ENCODE peak calls at places on chromosome 3, in seven cellular contexts. G is astrocyte, Q is BJ, I is AG04450, N is ovary, C is foreskin fibroblast, U is mesothelial cell of epicardium. H is an unnamed sample.

GRCh38 chr3:50467932-50468331 is 35.5 kb downstream of the CACNA2D2 start:
- DNase-seq in U (no peak), I (no peak), G (no peak), N (no peak), C (no peak), Q (no peak), H (no peak)

GRCh38 chr3:66095295-66096001 is 56.7 kb upstream of the MAGI1 start:
- DNase-seq in I (no peak), U (no peak), G (no peak), N (no peak), Q (no peak), C (no peak), H (no peak)

GRCh38 chr3:29071077-29071634 is 209.7 kb upstream of the RBMS3 start:
- DNase-seq in N (no peak), U (no peak), Q (no peak), I (no peak), C (peak), G (peak), H (no peak)

GRCh38 chr3:39808467-39809180 is 785 bp upstream of the MYRIP start:
- DNase-seq in G (no peak), Q (no peak), N (peak), U (peak), I (no peak), C (peak), H (no peak)

GRCh38 chr3:96449803-96450202 is 364.6 kb upstream of the EPHA6 start:
- DNase-seq in C (no peak), I (no peak), G (no peak), N (no peak), U (no peak), Q (no peak), H (no peak)

GRCh38 chr3:194739498-194740284 is 54.0 kb downstream of the FAM43A start:
- DNase-seq in U (no peak), G (peak), C (no peak), I (no peak), Q (no peak), N (no peak), H (no peak)

GRCh38 chr3:15892311-15892710 is 94.5 kb upstream of the ANKRD28 start:
- DNase-seq in N (no peak), U (no peak), G (no peak), I (no peak), Q (no peak), C (no peak), H (no peak)

GRCh38 chr3:155334897-155335883 is 41.7 kb upstream of the STRIT1 start:
- DNase-seq in U (no peak), I (no peak), C (no peak), G (no peak), Q (no peak), N (no peak), H (peak)

DNA sequence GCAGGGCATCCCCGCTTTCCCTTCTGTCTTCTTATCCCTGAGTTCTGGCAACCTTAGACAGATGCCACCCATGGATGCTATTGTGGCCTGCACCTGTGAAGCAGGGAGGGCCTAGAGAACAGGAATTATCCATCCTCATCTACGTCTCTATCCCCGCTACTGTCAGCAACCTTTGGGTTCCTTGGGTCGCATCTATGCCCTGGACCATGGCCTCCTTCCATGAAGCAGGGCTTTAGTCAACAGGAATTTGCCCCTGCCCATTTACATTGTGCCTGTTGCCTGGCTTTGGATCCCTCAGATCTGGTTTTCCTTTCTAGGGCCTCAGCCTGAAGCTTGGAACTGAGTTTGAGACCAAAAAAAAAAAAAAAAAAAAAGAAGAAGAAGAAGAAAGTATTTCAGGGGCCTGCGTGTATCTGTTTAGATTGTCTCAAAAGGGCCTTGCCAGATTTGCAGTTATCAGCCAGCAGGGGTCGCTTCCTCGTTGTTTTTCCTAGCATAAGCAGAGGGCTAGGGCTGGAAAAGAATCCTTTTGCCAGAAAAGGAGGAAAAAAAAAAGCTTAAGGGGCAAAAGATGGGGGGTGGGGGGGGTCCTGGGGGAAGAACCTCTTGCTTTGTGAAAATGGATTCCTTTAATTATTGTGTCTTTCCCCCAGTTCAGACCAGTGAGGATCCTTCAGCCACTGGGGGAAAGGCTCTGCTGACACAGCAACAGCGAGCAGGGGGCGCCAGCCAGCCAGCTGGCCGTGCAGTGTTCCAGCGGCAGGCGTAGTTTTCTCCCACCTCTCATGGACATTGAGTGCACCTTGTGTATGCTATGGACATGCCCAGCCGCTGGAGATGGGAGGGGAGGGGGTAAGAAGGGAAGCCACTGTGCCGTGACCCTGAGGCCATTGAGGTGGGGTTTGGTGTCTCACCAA is 65.7 kb upstream of the ALDH1L1 start:
- DNase-seq in Q (no peak), C (peak), U (peak), N (peak), G (no peak), I (peak), H (peak)
- TF ChIP-seq CTCF in Q (peak), C (peak), U (peak), N (no peak), G (peak), I (peak), H (peak)

DNA sequence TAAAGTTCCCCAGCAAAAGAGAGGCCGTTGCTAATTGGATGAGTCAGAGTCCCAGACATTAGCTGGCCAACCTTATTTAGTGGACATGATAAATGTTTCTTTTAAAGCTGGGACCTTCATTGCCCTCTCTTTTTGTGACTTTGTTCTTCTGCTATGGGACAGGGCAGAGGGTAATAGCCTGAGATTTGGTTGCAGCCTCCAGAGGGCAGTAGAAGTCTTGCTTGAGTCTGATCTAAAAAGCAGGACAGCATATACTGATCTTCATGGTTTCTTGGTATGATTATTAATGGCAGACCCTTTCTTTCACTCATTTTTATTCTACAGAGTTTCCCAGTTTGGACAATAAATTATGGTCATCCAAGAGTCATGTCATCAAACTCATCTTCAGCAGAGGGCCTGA is 25.1 kb upstream of the ZKSCAN7 start:
- DNase-seq in U (no peak), G (no peak), I (no peak), C (peak), N (no peak), Q (no peak), H (peak)
- TF ChIP-seq CTCF in U (no peak), G (no peak), I (peak), C (peak), N (no peak), Q (peak), H (peak)

DNA sequence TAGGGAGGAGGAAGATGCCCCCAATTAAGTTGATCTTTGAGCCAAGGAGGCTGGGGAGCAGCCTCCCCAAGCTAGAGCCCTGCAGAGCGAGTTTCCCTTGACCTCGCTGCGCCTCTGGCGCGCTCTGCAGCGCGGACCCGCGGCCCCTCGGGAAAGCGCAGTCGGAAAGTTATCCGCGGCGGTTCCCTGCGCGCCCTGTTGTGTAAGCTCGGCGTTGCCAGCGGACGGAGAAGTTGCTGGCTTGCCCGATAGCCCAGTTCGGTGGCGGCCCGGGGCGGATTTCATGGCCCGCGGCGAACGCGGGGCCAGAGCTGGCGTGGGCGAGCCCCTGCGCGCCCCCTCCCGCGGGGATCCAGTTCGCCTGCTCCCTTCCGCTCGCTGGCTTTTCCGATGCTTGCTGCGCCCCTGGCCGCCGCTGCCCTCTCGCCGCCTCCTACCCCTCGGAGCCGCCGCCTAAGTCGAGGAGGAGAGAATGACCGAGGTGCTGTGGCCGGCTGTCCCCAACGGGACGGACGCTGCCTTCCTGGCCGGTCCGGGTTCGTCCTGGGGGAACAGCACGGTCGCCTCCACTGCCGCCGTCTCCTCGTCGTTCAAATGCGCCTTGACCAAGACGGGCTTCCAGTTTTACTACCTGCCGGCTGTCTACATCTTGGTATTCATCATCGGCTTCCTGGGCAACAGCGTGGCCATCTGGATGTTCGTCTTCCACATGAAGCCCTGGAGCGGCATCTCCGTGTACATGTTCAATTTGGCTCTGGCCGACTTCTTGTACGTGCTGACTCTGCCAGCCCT is 576 bp downstream of the P2RY1 start:
- DNase-seq in C (peak), U (peak), N (peak), G (peak), Q (no peak), I (no peak), H (peak)
- TF ChIP-seq CTCF in C (no peak), U (no peak), N (no peak), G (no peak), Q (no peak), I (no peak), H (no peak)

GRCh38 chr3:74066456-74066855 is 441.7 kb upstream of the PDZRN3 start:
- DNase-seq in N (no peak), U (no peak), Q (no peak), I (no peak), C (no peak), G (no peak), H (no peak)

DNA sequence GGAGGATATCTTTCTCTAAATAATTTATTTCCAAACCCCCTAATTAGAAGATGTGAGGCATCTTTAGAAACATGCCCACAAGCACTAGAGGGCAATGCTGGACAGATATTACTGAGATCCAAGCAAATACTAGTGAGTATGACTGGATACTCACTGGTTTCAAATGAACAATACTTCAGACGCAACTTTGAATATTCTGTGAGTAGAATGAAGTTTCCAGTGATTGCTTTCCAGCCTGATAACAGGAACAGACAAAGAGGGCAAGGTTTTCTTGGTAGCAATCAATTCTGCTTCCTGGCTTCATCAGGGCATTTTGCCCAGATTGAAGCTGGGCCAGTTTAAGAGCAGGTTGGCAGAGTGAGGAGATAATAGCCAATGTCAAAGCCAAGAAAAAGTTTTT is 442.6 kb upstream of the PDZRN3 start:
- DNase-seq in I (no peak), G (no peak), Q (no peak), U (no peak), N (no peak), C (peak), H (no peak)
- TF ChIP-seq CTCF in I (peak), G (no peak), Q (peak), U (no peak), N (no peak), C (peak), H (no peak)

GRCh38 chr3:37536033-37536432 is 325.6 kb upstream of the CTDSPL start:
- DNase-seq in Q (no peak), G (no peak), N (no peak), U (no peak), I (no peak), C (peak), H (no peak)
- TF ChIP-seq CTCF in Q (no peak), G (no peak), N (no peak), U (no peak), I (no peak), C (no peak), H (no peak)

GRCh38 chr3:153669527-153669926 is 451.7 kb upstream of the ARHGEF26 start:
- DNase-seq in G (no peak), Q (no peak), N (no peak), U (no peak), C (no peak), I (no peak), H (no peak)
- TF ChIP-seq CTCF in G (no peak), Q (no peak), N (no peak), U (no peak), C (peak), I (peak), H (no peak)

GRCh38 chr3:32703491-32703968 is 18.5 kb downstream of the CNOT10 start:
- DNase-seq in C (no peak), N (no peak), U (no peak), G (no peak), Q (no peak), I (no peak), H (no peak)
- TF ChIP-seq CTCF in C (no peak), N (no peak), U (no peak), G (no peak), Q (no peak), I (no peak), H (no peak)

GRCh38 chr3:13416002-13416793 is 3.9 kb downstream of the NUP210 start:
- DNase-seq in U (no peak), I (no peak), N (no peak), Q (no peak), G (no peak), C (no peak), H (peak)
- TF ChIP-seq CTCF in U (no peak), I (no peak), N (no peak), Q (peak), G (no peak), C (no peak), H (peak)

GRCh38 chr3:71309342-71309741 is 274.2 kb downstream of the FOXP1 start:
- DNase-seq in C (peak), N (no peak), U (no peak), I (no peak), Q (no peak), G (peak), H (peak)

GRCh38 chr3:71312461-71312860 is 271.1 kb downstream of the FOXP1 start:
- DNase-seq in C (no peak), Q (no peak), I (no peak), N (no peak), U (no peak), G (no peak), H (no peak)

GRCh38 chr3:71311320-71312046 is 272.0 kb downstream of the FOXP1 start:
- DNase-seq in G (no peak), I (no peak), N (peak), Q (no peak), C (no peak), U (no peak), H (no peak)

GRCh38 chr3:71309886-71310285 is 273.6 kb downstream of the FOXP1 start:
- DNase-seq in U (no peak), G (peak), C (peak), Q (no peak), I (no peak), N (no peak), H (no peak)

DNA sequence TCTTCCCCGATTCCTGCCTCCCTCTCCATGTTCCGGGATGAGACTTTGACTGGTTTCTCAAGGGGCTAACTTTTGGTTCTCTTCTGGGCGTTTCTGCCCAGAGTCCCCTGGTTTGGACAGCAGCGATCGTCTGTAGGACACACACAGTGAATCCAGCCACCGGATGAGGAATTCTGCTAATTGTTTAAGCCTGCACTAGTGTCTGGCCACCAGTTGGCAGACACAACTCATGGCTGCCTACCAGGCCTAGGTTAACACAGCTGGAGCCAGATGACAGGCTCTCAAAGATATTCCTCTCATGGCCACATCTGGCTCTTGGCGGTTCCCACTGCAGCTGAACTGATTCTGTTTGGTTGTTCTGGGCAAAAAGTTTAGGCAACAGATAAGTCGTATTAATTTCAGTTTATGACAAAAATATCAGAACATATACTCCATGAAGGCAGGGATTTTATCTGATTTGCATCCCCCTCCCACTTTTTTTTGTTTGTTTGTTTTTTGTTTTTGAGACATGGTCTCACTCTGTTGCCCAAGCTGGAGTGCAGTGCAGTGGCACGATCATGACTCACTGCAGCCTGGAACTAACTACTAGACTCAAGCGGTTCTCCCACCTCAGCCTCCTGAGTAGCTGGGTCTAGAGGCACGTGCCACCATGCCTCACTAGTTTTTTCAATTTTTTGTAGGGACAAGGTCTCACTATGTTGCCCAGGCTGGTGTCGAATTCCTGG is 272.8 kb downstream of the FOXP1 start:
- DNase-seq in I (no peak), Q (no peak), N (peak), C (peak), U (no peak), G (peak), H (peak)
- TF ChIP-seq CTCF in I (peak), Q (peak), N (no peak), C (no peak), U (no peak), G (no peak), H (no peak)

H was measured in activated CD8-positive, alpha-beta T cell treated with anti-CD3 and anti-CD28 coated beads for 36 hours.